ENCODE peak calls at places on chromosomes 6 and 20, in five cellular contexts. R, A, J, E and O are unnamed samples. For H3K36me3, the result is how much of the 10 kb centered on the place peaks cover.

GRCh38 chr6:36130672-36131516 is 581 bp downstream of the MAPK13 start:
- DNase-seq in R (no peak), A (peak), J (no peak), E (peak), O (peak)

GRCh38 chr20:23061713-23062561 is 12.5 kb upstream of the THBD start:
- DNase-seq in R (peak), A (peak), J (peak), E (no peak), O (no peak)

GRCh38 chr6:133973109-133973971 is 20.3 kb downstream of the TBPL1 start:
- DNase-seq in R (peak), A (peak), J (peak), E (no peak), O (no peak)

GRCh38 chr20:46890682-46891081 is 4.0 kb upstream of the EYA2 start:
- DNase-seq in R (no peak), A (no peak), J (no peak), E (no peak), O (no peak)

GRCh38 chr20:38997622-38998021 is 35.5 kb downstream of the DHX35 start:
- DNase-seq in R (peak), A (no peak), J (no peak), E (peak), O (peak)

GRCh38 chr6:126302191-126302590 is 37.7 kb upstream of the CENPW start:
- DNase-seq in R (no peak), A (no peak), J (no peak), E (no peak), O (no peak)

GRCh38 chr20:49889245-49889942 is 25.9 kb downstream of the SPATA2 start:
- DNase-seq in R (no peak), A (no peak), J (no peak), E (no peak), O (no peak)

GRCh38 chr6:57246307-57246706 is 24.2 kb upstream of the RAB23 start:
- DNase-seq in R (no peak), A (no peak), J (no peak), E (no peak), O (no peak)

GRCh38 chr6:2127484-2127911 is 117.9 kb downstream of the GMDS start:
- DNase-seq in R (no peak), A (no peak), J (no peak), E (no peak), O (peak)

GRCh38 chr6:147479857-147480256 is 28.6 kb upstream of the SAMD5 start:
- DNase-seq in R (no peak), A (no peak), J (no peak), E (no peak), O (no peak)

GRCh38 chr20:24610341-24611115 is 141.1 kb downstream of the SYNDIG1 start:
- DNase-seq in R (no peak), A (peak), J (no peak), E (no peak), O (no peak)

GRCh38 chr6:149246691-149247384 is 70.7 kb upstream of the TAB2 start:
- DNase-seq in R (peak), A (no peak), J (no peak), E (no peak), O (peak)

GRCh38 chr6:12163744-12164507 is 126.2 kb upstream of the EDN1 start:
- DNase-seq in R (no peak), A (no peak), J (peak), E (no peak), O (no peak)

GRCh38 chr20:13700761-13701160 is 62.0 kb upstream of the TASP1 start:
- DNase-seq in R (no peak), A (no peak), J (no peak), E (no peak), O (no peak)

GRCh38 chr20:699811-700338 is 24.3 kb upstream of the SCRT2 start:
- DNase-seq in R (no peak), A (no peak), J (no peak), E (no peak), O (no peak)

GRCh38 chr20:56657879-56658278 is 28.8 kb downstream of the TFAP2C start:
- DNase-seq in R (no peak), A (no peak), J (no peak), E (no peak), O (no peak)

GRCh38 chr20:43459022-43459942 is 1.6 kb downstream of the SRSF6 start:
- DNase-seq in R (peak), A (peak), J (peak), E (peak), O (no peak)
- H3K36me3 ChIP-seq in R (half or more), A (half or more), J (half or more), E (under half), O (under half)

GRCh38 chr20:20038586-20038985 is 13.7 kb downstream of the CRNKL1 start:
- DNase-seq in R (no peak), A (no peak), J (no peak), E (no peak), O (no peak)
- H3K36me3 ChIP-seq in R (half or more), A (half or more), J (half or more), E (half or more), O (under half)

GRCh38 chr6:42618105-42618504 is 54.3 kb downstream of the UBR2 start:
- DNase-seq in R (no peak), A (peak), J (no peak), E (no peak), O (no peak)
- H3K36me3 ChIP-seq in R (under half), A (under half), J (half or more), E (under half), O (under half)

GRCh38 chr20:35709269-35709668 is 10.1 kb downstream of the ROMO1 start:
- DNase-seq in R (no peak), A (no peak), J (no peak), E (no peak), O (no peak)

GRCh38 chr20:35708502-35708901 is 9.3 kb downstream of the ROMO1 start:
- DNase-seq in R (no peak), A (no peak), J (no peak), E (no peak), O (no peak)

GRCh38 chr20:35710884-35711587 is 11.8 kb downstream of the ROMO1 start:
- DNase-seq in R (no peak), A (peak), J (no peak), E (no peak), O (no peak)

GRCh38 chr20:35711588-35712209 is 12.5 kb downstream of the ROMO1 start:
- DNase-seq in R (no peak), A (peak), J (no peak), E (no peak), O (no peak)

GRCh38 chr20:35710039-35710438 is 10.8 kb downstream of the ROMO1 start:
- DNase-seq in R (no peak), A (peak), J (no peak), E (no peak), O (no peak)
- H3K36me3 ChIP-seq in R (half or more), A (half or more), J (half or more), E (half or more), O (under half)

GRCh38 chr6:43780891-43781571 is 11.0 kb downstream of the VEGFA start:
- DNase-seq in R (no peak), A (no peak), J (no peak), E (no peak), O (no peak)

GRCh38 chr6:43781941-43782704 is 12.1 kb downstream of the VEGFA start:
- DNase-seq in R (no peak), A (no peak), J (no peak), E (no peak), O (no peak)

GRCh38 chr6:43782764-43783513 is 12.9 kb downstream of the VEGFA start:
- DNase-seq in R (no peak), A (no peak), J (no peak), E (no peak), O (no peak)

GRCh38 chr6:43780293-43780692 is 10.3 kb downstream of the VEGFA start:
- DNase-seq in R (no peak), A (no peak), J (no peak), E (no peak), O (no peak)

DNA sequence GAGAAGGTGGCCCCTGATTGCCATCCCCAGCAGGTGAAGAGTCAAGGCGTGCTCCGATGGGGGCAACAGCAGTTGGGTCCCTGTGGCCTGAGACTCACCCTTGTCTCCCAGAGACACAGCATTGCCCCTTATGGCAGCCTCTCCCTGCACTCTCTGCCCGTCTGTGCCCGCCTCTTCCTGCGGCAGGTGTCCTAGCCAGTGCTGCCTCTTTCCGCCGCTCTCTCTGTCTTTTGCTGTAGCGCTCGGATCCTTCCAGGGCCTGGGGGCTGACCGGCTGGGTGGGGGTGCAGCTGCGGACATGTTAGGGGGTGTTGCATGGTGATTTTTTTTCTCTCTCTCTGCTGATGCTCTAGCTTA is 11.5 kb downstream of the VEGFA start:
- DNase-seq in R (no peak), A (no peak), J (no peak), E (no peak), O (no peak)
- H3K36me3 ChIP-seq in R (half or more), A (half or more), J (half or more), E (under half), O (under half)